ENCODE peak calls at places on chromosomes 16 and 17, in six cellular contexts. P is Right ventricle myocardium superior, F is iris pigment epithelial cell, M is GM12864, U is mesendoderm, A is NCI-H345. J is an unnamed sample.

GRCh38 chr17:46044286-46044928 is 45.4 kb downstream of the STH start:
- DNase-seq in U (peak), P (no peak), F (peak), A (peak), M (peak), J (peak)

GRCh38 chr16:54207837-54208236 is 78.8 kb downstream of the IRX3 start:
- DNase-seq in A (no peak), M (no peak), P (no peak), U (peak), F (no peak), J (no peak)

GRCh38 chr16:50763211-50763610 is 21.3 kb downstream of the CYLD start:
- DNase-seq in P (no peak), M (no peak), A (no peak), F (peak), U (no peak), J (no peak)

GRCh38 chr16:168424-168823 is 2.6 kb downstream of the HBM start:
- DNase-seq in A (no peak), P (no peak), F (no peak), U (no peak), M (no peak), J (no peak)

GRCh38 chr16:69132424-69133252 is at the start of the genes CHTF8 and UTP4:
- DNase-seq in U (peak), F (peak), P (peak), A (peak), M (no peak), J (peak)

GRCh38 chr17:57523926-57524634 is 221.0 kb downstream of the CCDC182 start:
- DNase-seq in U (no peak), P (peak), A (peak), M (no peak), F (peak), J (no peak)

GRCh38 chr16:29824589-29825144 is 4.4 kb downstream of the MVP start:
- DNase-seq in U (no peak), M (no peak), P (no peak), A (no peak), F (peak), J (no peak)

GRCh38 chr17:4605826-4606225 is 21.5 kb downstream of the SMTNL2 start:
- DNase-seq in P (peak), F (peak), M (no peak), A (no peak), U (no peak), J (no peak)

GRCh38 chr16:29146266-29146665 is 161.4 kb downstream of the LAT start:
- DNase-seq in U (no peak), P (peak), F (no peak), A (no peak), M (no peak), J (no peak)

GRCh38 chr16:85234310-85235235 is 122.3 kb upstream of the CIBAR2 start:
- DNase-seq in M (no peak), A (no peak), U (peak), F (peak), P (peak), J (peak)

GRCh38 chr17:68033636-68034451 is 1.7 kb upstream of the KPNA2 start:
- DNase-seq in M (no peak), F (peak), P (no peak), U (peak), A (no peak), J (peak)

GRCh38 chr17:53627511-53627910 is 195.2 kb upstream of the KIF2B start:
- DNase-seq in M (no peak), U (no peak), A (no peak), F (peak), P (no peak), J (no peak)

GRCh38 chr16:19655242-19655777 is 62.7 kb downstream of the KNOP1 start:
- DNase-seq in A (no peak), U (no peak), F (no peak), M (no peak), P (no peak), J (no peak)

GRCh38 chr16:23146877-23147601 is 2.2 kb downstream of the USP31 start:
- DNase-seq in A (no peak), M (no peak), F (no peak), P (no peak), U (peak), J (no peak)

GRCh38 chr17:40018211-40019121 is 3.2 kb downstream of the CSF3 start:
- DNase-seq in U (peak), P (peak), A (no peak), M (no peak), F (no peak), J (peak)

GRCh38 chr17:60107526-60108257 is 29.0 kb upstream of the HEATR6 start:
- DNase-seq in P (no peak), M (no peak), A (no peak), U (no peak), F (peak), J (peak)

GRCh38 chr16:64754279-64754678 is 367.6 kb downstream of the CDH11 start:
- DNase-seq in U (peak), P (no peak), A (no peak), F (peak), M (no peak), J (no peak)

GRCh38 chr17:17112628-17113200 is 70.5 kb downstream of the MPRIP start:
- DNase-seq in P (no peak), U (no peak), M (no peak), A (no peak), F (no peak), J (no peak)

GRCh38 chr16:28491080-28491969 is 549 bp downstream of the CLN3 start:
- DNase-seq in P (peak), U (peak), M (no peak), A (no peak), F (no peak), J (peak)

GRCh38 chr17:44221072-44221861 is 1.8 kb upstream of the UBTF start:
- DNase-seq in M (no peak), P (peak), A (peak), U (peak), F (peak), J (peak)

GRCh38 chr17:71910002-71910401 is 210.8 kb upstream of the SOX9 start:
- DNase-seq in U (no peak), A (no peak), P (no peak), M (no peak), F (no peak), J (no peak)

GRCh38 chr17:8957721-8958120 is 7.8 kb downstream of the PIK3R5 start:
- DNase-seq in F (no peak), P (no peak), U (no peak), M (no peak), A (no peak), J (no peak)

GRCh38 chr17:82244413-82245140 is 15.7 kb downstream of the SLC16A3 start:
- DNase-seq in F (peak), U (no peak), A (no peak), M (no peak), P (no peak), J (peak)

GRCh38 chr16:49484936-49485335 is 111.3 kb downstream of the C16orf78 start:
- DNase-seq in P (no peak), M (no peak), U (no peak), F (no peak), A (no peak), J (no peak)

GRCh38 chr16:61921373-61921772 is 114.9 kb downstream of the CDH8 start:
- DNase-seq in U (no peak), M (no peak), P (no peak), A (no peak), F (no peak), J (no peak)

GRCh38 chr16:66156538-66156937 is 210.0 kb upstream of the CDH5 start:
- DNase-seq in P (no peak), M (no peak), F (no peak), U (no peak), A (no peak), J (no peak)

GRCh38 chr17:17115620-17116019 is 73.4 kb downstream of the MPRIP start:
- DNase-seq in P (no peak), M (no peak), U (no peak), A (no peak), F (no peak), J (no peak)

GRCh38 chr16:27347930-27348685 is 34.3 kb downstream of the IL4R start:
- DNase-seq in P (no peak), U (no peak), M (no peak), A (no peak), F (no peak), J (no peak)

GRCh38 chr17:73478768-73479424 is 165.3 kb downstream of the SDK2 start:
- DNase-seq in P (no peak), U (peak), A (no peak), M (no peak), F (no peak), J (peak)

GRCh38 chr17:27878776-27879562 is 14.2 kb downstream of the LYRM9 start:
- DNase-seq in U (no peak), P (no peak), F (no peak), M (no peak), A (peak), J (no peak)

GRCh38 chr17:17497845-17498520 is 1.8 kb upstream of the RASD1 start:
- DNase-seq in M (no peak), A (no peak), U (no peak), P (no peak), F (no peak), J (no peak)

GRCh38 chr17:64938925-64939474 is 19.7 kb upstream of the LRRC37A3 start:
- DNase-seq in A (no peak), M (no peak), P (peak), U (peak), F (peak), J (peak)

J was measured in endodermal cell.